ENCODE peak calls at places on chromosomes 13 and 19, in nine cellular contexts. D is progenitor cell of endocrine pancreas; Q is neural progenitor cell; P is body of pancreas; R is GM12864; B is CD8-positive, alpha-beta T cell; Y is activated B cell treated with CpG ODN at 0.5 μM for 24 hours; W is astrocyte of the spinal cord; A is WTC11. F is an unnamed sample.

GRCh38 chr19:38250821-38251563 is 5.2 kb downstream of the PPP1R14A start:
- DNase-seq in D (peak), Q (no peak), P (peak), R (no peak), B (no peak), Y (no peak), W (peak), A (peak), F (no peak)

GRCh38 chr13:62482351-62482750 is 1066.7 kb upstream of the PCDH20 start:
- DNase-seq in D (no peak), Q (no peak), P (no peak), R (no peak), B (no peak), Y (no peak), W (peak), A (no peak), F (no peak)

GRCh38 chr19:40366697-40367561 is 18.4 kb downstream of the PLD3 start:
- DNase-seq in D (peak), Q (peak), P (no peak), R (no peak), B (no peak), Y (no peak), W (peak), A (peak), F (no peak)

GRCh38 chr13:110257408-110257807 is 49.5 kb downstream of the COL4A1 start:
- DNase-seq in D (no peak), Q (no peak), P (no peak), R (no peak), B (no peak), Y (no peak), W (no peak), A (no peak), F (no peak)

GRCh38 chr13:31860002-31860401 is 120.7 kb downstream of the RXFP2 start:
- DNase-seq in D (no peak), Q (no peak), P (no peak), R (no peak), B (no peak), Y (no peak), W (no peak), A (no peak), F (no peak)

GRCh38 chr19:46299004-46299509 is 2.2 kb downstream of the HIF3A start:
- DNase-seq in D (no peak), Q (no peak), P (peak), R (no peak), B (no peak), Y (no peak), W (peak), A (no peak), F (no peak)

GRCh38 chr13:49587311-49587847 is 2.0 kb upstream of the RCBTB1 start:
- DNase-seq in D (no peak), Q (no peak), P (no peak), R (no peak), B (no peak), Y (no peak), W (no peak), A (no peak), F (no peak)

GRCh38 chr19:51366999-51367564 is 894 bp upstream of the ETFB start:
- DNase-seq in D (peak), Q (no peak), P (no peak), R (no peak), B (no peak), Y (peak), W (no peak), A (peak), F (no peak)

GRCh38 chr19:55443045-55443823 is at the start of gene SHISA7:
- DNase-seq in D (no peak), Q (peak), P (no peak), R (no peak), B (no peak), Y (no peak), W (no peak), A (no peak), F (no peak)

GRCh38 chr19:12838182-12838890 is at the start of gene MAST1:
- DNase-seq in D (peak), Q (peak), P (peak), R (no peak), B (peak), Y (no peak), W (no peak), A (peak), F (peak)

GRCh38 chr13:46121597-46122163 is 16.8 kb upstream of the CPB2 start:
- DNase-seq in D (no peak), Q (no peak), P (no peak), R (no peak), B (no peak), Y (no peak), W (no peak), A (no peak), F (no peak)

GRCh38 chr13:45681101-45681500 is 21.0 kb upstream of the CBY2 start:
- DNase-seq in D (no peak), Q (no peak), P (no peak), R (no peak), B (no peak), Y (no peak), W (peak), A (no peak), F (no peak)

GRCh38 chr13:68066879-68067513 is 836.9 kb upstream of the PCDH9 start:
- DNase-seq in D (no peak), Q (no peak), P (no peak), R (no peak), B (no peak), Y (no peak), W (no peak), A (no peak), F (no peak)

GRCh38 chr19:3655402-3656072 is 28.9 kb upstream of the CACTIN start:
- DNase-seq in D (no peak), Q (no peak), P (no peak), R (no peak), B (no peak), Y (peak), W (peak), A (no peak), F (peak)

GRCh38 chr13:91632071-91632470 is 233.7 kb downstream of the GPC5 start:
- DNase-seq in D (no peak), Q (no peak), P (no peak), R (no peak), B (no peak), Y (no peak), W (no peak), A (no peak), F (no peak)

GRCh38 chr13:25753976-25754375 is 297.8 kb downstream of the SHISA2 start:
- DNase-seq in D (no peak), Q (no peak), P (no peak), R (no peak), B (no peak), Y (no peak), W (peak), A (no peak), F (no peak)

GRCh38 chr19:18839465-18840287 is 7.9 kb downstream of the UPF1 start:
- DNase-seq in D (no peak), Q (no peak), P (peak), R (no peak), B (no peak), Y (no peak), W (no peak), A (no peak), F (no peak)

GRCh38 chr13:66612983-66613382 is 617.2 kb downstream of the PCDH9 start:
- DNase-seq in D (no peak), Q (peak), P (no peak), R (no peak), B (no peak), Y (no peak), W (no peak), A (no peak), F (peak)

GRCh38 chr19:41398042-41398403 is 405 bp downstream of the BCKDHA start:
- DNase-seq in D (no peak), Q (peak), P (no peak), R (no peak), B (no peak), Y (no peak), W (no peak), A (no peak), F (no peak)

GRCh38 chr13:95457294-95457693 is 95.2 kb upstream of the CLDN10 start:
- DNase-seq in D (no peak), Q (no peak), P (no peak), R (peak), B (no peak), Y (no peak), W (no peak), A (no peak), F (no peak)

GRCh38 chr19:19448238-19448544 is 42.7 kb downstream of the GATAD2A start:
- DNase-seq in D (no peak), Q (no peak), P (peak), R (no peak), B (no peak), Y (no peak), W (no peak), A (no peak), F (no peak)

GRCh38 chr19:29872224-29872731 is 60.5 kb downstream of the CCNE1 start:
- DNase-seq in D (no peak), Q (peak), P (no peak), R (no peak), B (no peak), Y (no peak), W (no peak), A (peak), F (no peak)

GRCh38 chr13:109818891-109819290 is 32.5 kb upstream of the IRS2 start:
- DNase-seq in D (no peak), Q (no peak), P (no peak), R (no peak), B (no peak), Y (no peak), W (no peak), A (no peak), F (no peak)

GRCh38 chr19:34165295-34165738 is 7.0 kb upstream of the LSM14A start:
- DNase-seq in D (no peak), Q (no peak), P (no peak), R (no peak), B (no peak), Y (no peak), W (no peak), A (no peak), F (no peak)

GRCh38 chr19:12701596-12702282 is 5.3 kb upstream of the FBXW9 start:
- DNase-seq in D (no peak), Q (no peak), P (no peak), R (no peak), B (no peak), Y (no peak), W (no peak), A (no peak), F (no peak)

GRCh38 chr19:54178581-54179261 is 5.8 kb upstream of the TMC4 start:
- DNase-seq in D (no peak), Q (peak), P (peak), R (no peak), B (no peak), Y (no peak), W (no peak), A (peak), F (no peak)

GRCh38 chr19:46678110-46678732 is 17.2 kb upstream of the DACT3 start:
- DNase-seq in D (no peak), Q (peak), P (peak), R (peak), B (peak), Y (peak), W (no peak), A (peak), F (no peak)

GRCh38 chr19:13098291-13099072 is 4.2 kb downstream of the LYL1 start:
- DNase-seq in D (no peak), Q (peak), P (no peak), R (no peak), B (no peak), Y (peak), W (peak), A (no peak), F (no peak)

GRCh38 chr13:60162096-60162495 is 1.6 kb downstream of the DIAPH3 start:
- DNase-seq in D (no peak), Q (no peak), P (no peak), R (no peak), B (no peak), Y (no peak), W (peak), A (no peak), F (no peak)

GRCh38 chr19:8611890-8612806 is 1.6 kb upstream of the ADAMTS10 start:
- DNase-seq in D (no peak), Q (no peak), P (peak), R (no peak), B (no peak), Y (no peak), W (peak), A (peak), F (no peak)

GRCh38 chr13:40665754-40666057 is 735 bp downstream of the FOXO1 start:
- DNase-seq in D (no peak), Q (no peak), P (no peak), R (no peak), B (peak), Y (peak), W (no peak), A (peak), F (no peak)

GRCh38 chr13:67184247-67184646 is 45.9 kb downstream of the PCDH9 start:
- DNase-seq in D (no peak), Q (no peak), P (no peak), R (no peak), B (no peak), Y (no peak), W (no peak), A (no peak), F (no peak)

GRCh38 chr13:72540818-72541217 is 186.6 kb downstream of the MZT1 start:
- DNase-seq in D (no peak), Q (no peak), P (no peak), R (no peak), B (no peak), Y (no peak), W (no peak), A (no peak), F (no peak)

GRCh38 chr19:36182612-36183454 is 30.6 kb upstream of the COX7A1 start:
- DNase-seq in D (no peak), Q (peak), P (no peak), R (no peak), B (no peak), Y (no peak), W (peak), A (no peak), F (no peak)

GRCh38 chr19:38490861-38491260 is 57.4 kb downstream of the RYR1 start:
- DNase-seq in D (no peak), Q (no peak), P (no peak), R (no peak), B (no peak), Y (no peak), W (no peak), A (no peak), F (no peak)

GRCh38 chr13:90943961-90944360 is 403.5 kb upstream of the MIR17HG start:
- DNase-seq in D (no peak), Q (no peak), P (no peak), R (no peak), B (no peak), Y (no peak), W (no peak), A (no peak), F (no peak)

GRCh38 chr13:37598572-37598971 is at the start of gene POSTN:
- DNase-seq in D (no peak), Q (no peak), P (no peak), R (no peak), B (no peak), Y (no peak), W (peak), A (no peak), F (no peak)

GRCh38 chr13:37599509-37599908 is 941 bp upstream of the POSTN start:
- DNase-seq in D (no peak), Q (no peak), P (no peak), R (no peak), B (no peak), Y (no peak), W (no peak), A (no peak), F (no peak)

GRCh38 chr13:37608750-37609339 is 10.3 kb upstream of the POSTN start:
- DNase-seq in D (no peak), Q (no peak), P (no peak), R (no peak), B (no peak), Y (no peak), W (peak), A (no peak), F (no peak)

GRCh38 chr13:37597477-37597876 is 1.1 kb downstream of the POSTN start:
- DNase-seq in D (no peak), Q (no peak), P (no peak), R (no peak), B (no peak), Y (no peak), W (no peak), A (no peak), F (no peak)

GRCh38 chr13:37602743-37603381 is 4.3 kb upstream of the POSTN start:
- DNase-seq in D (no peak), Q (no peak), P (no peak), R (no peak), B (no peak), Y (no peak), W (peak), A (no peak), F (no peak)
- TF ChIP-seq CTCF in D (peak), Q (peak), P (peak), R (no peak), B (no peak), Y (no peak), W (peak), A (no peak), F (peak)

GRCh38 chr19:49689133-49690072 is at the start of gene ADM5:
- DNase-seq in D (peak), Q (peak), P (peak), R (no peak), B (no peak), Y (no peak), W (no peak), A (peak), F (peak)
- TF ChIP-seq CTCF in D (peak), Q (peak), P (peak), R (no peak), B (no peak), Y (no peak), W (peak), A (peak), F (peak)

DNA sequence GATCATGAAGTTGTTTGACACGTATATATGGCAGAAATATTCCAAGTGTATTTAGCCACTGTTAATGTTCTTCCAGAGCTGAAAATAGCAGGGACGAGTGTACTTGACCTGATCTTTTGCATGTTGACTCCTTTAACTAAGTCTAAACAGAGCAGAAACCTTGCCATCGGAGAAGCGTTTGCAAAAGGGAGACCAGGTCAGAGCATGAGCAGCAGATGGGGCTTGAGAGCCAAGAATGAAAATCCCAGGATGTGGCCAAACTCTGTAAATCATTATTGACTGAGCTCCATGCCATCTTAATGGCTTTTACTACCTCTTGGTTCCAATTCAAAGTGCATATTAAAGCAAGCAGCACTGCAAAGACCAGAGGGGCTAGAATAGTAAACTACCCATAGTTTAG is 55.5 kb downstream of the FAM216B start:
- DNase-seq in D (no peak), Q (peak), P (peak), R (no peak), B (no peak), Y (no peak), W (peak), A (no peak), F (no peak)
- TF ChIP-seq CTCF in D (peak), Q (peak), P (peak), R (no peak), B (no peak), Y (no peak), W (peak), A (no peak), F (peak)

GRCh38 chr19:10871711-10872550 is 578 bp downstream of the CARM1 start:
- DNase-seq in D (peak), Q (peak), P (peak), R (no peak), B (no peak), Y (peak), W (no peak), A (peak), F (peak)

GRCh38 chr19:10870501-10870954 is 825 bp upstream of the CARM1 start:
- DNase-seq in D (no peak), Q (no peak), P (no peak), R (no peak), B (no peak), Y (no peak), W (no peak), A (no peak), F (no peak)

GRCh38 chr19:10868872-10869547 is 2.3 kb upstream of the CARM1 start:
- DNase-seq in D (no peak), Q (no peak), P (no peak), R (no peak), B (no peak), Y (no peak), W (no peak), A (no peak), F (no peak)

GRCh38 chr19:10872551-10873107 is 1.3 kb downstream of the CARM1 start:
- DNase-seq in D (no peak), Q (no peak), P (no peak), R (no peak), B (no peak), Y (no peak), W (no peak), A (no peak), F (no peak)

GRCh38 chr19:10870955-10871603 is at the start of gene CARM1:
- DNase-seq in D (peak), Q (peak), P (peak), R (peak), B (peak), Y (peak), W (peak), A (peak), F (peak)
- TF ChIP-seq CTCF in D (peak), Q (peak), P (peak), R (peak), B (no peak), Y (no peak), W (peak), A (peak), F (peak)

GRCh38 chr19:1843646-1844394 is 4.5 kb downstream of the REXO1 start:
- DNase-seq in D (no peak), Q (peak), P (no peak), R (no peak), B (no peak), Y (no peak), W (no peak), A (no peak), F (no peak)
- TF ChIP-seq CTCF in D (peak), Q (peak), P (no peak), R (no peak), B (no peak), Y (no peak), W (peak), A (no peak), F (no peak)

GRCh38 chr13:22256111-22256639 is 585.3 kb downstream of the FGF9 start:
- DNase-seq in D (no peak), Q (no peak), P (no peak), R (no peak), B (no peak), Y (no peak), W (no peak), A (no peak), F (no peak)
- TF ChIP-seq CTCF in D (peak), Q (peak), P (no peak), R (no peak), B (no peak), Y (no peak), W (no peak), A (no peak), F (no peak)

GRCh38 chr13:112464720-112465119 is 88.6 kb downstream of the SPACA7 start:
- DNase-seq in D (no peak), Q (no peak), P (no peak), R (no peak), B (no peak), Y (no peak), W (no peak), A (no peak), F (no peak)
- TF ChIP-seq CTCF in D (no peak), Q (no peak), P (no peak), R (no peak), B (no peak), Y (no peak), W (no peak), A (no peak), F (no peak)

GRCh38 chr13:106630650-106631049 is 62.7 kb upstream of the ARGLU1 start:
- DNase-seq in D (no peak), Q (no peak), P (no peak), R (no peak), B (no peak), Y (no peak), W (no peak), A (no peak), F (no peak)

GRCh38 chr13:106625578-106625977 is 57.6 kb upstream of the ARGLU1 start:
- DNase-seq in D (no peak), Q (no peak), P (no peak), R (no peak), B (no peak), Y (no peak), W (no peak), A (no peak), F (no peak)

GRCh38 chr13:106626473-106626872 is 58.5 kb upstream of the ARGLU1 start:
- DNase-seq in D (no peak), Q (no peak), P (no peak), R (no peak), B (no peak), Y (no peak), W (no peak), A (no peak), F (no peak)

GRCh38 chr13:106630162-106630561 is 62.2 kb upstream of the ARGLU1 start:
- DNase-seq in D (no peak), Q (no peak), P (no peak), R (no peak), B (no peak), Y (no peak), W (no peak), A (no peak), F (no peak)

DNA sequence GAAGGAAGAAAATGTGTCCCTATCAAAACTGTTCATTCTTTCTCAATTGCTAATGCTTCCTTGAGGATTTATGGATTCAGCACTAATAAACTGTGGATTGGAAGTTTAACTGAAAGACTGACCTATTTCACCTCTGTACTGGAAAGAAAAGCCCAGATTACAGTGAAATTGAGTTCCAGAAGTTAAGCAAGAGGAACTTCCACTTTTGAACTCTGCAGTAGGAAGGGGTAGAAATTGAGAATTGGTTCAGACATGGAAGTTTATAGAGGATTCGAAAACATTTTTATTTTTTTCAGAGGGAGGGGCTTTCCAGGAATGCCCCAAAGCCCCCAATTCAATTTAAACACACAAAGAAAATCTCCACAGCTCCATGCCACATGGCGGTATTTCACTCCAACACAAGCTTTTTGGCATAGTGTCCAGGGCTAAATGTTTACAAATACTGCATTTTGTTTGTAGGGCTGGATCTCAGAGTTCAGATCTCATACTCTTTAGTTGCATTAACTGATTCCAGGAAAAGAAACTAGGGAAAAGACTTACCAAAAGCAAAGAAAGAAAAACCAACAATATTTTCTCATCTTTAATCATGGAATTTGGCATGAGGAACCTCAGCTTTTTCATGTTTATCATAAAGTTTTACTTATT is 61.3 kb upstream of the ARGLU1 start:
- DNase-seq in D (no peak), Q (no peak), P (no peak), R (no peak), B (no peak), Y (no peak), W (no peak), A (no peak), F (no peak)
- TF ChIP-seq CTCF in D (no peak), Q (no peak), P (no peak), R (no peak), B (no peak), Y (no peak), W (no peak), A (no peak), F (no peak)

F was measured in D721Med.